ENCODE peak calls at places on chromosomes 11 and 22, in seven cellular contexts. I is T-helper 22 cell; P is SK-MEL-5; A is activated naive CD8-positive, alpha-beta T cell treated with anti-CD3 and anti-CD28 coated beads, Interleukin-2, amount 10 ng/mL, durations not matched to agents 7 days and 5 days; N is NCI-H774; L is tibial nerve; T is stromal cell of bone marrow. B is an unnamed sample.

GRCh38 chr11:134754196-134754822 is 342.3 kb upstream of the B3GAT1 start:
- DNase-seq in N (no peak), T (no peak), P (no peak), I (no peak), A (no peak), L (no peak), B (no peak)

GRCh38 chr22:47605441-47605840 is 843.0 kb downstream of the TBC1D22A start:
- DNase-seq in N (no peak), P (no peak), L (no peak), A (no peak), T (no peak), I (no peak), B (no peak)

GRCh38 chr22:38655532-38656255 is 498 bp downstream of the FAM227A start:
- DNase-seq in P (peak), N (no peak), A (no peak), L (no peak), I (no peak), T (no peak), B (no peak)

GRCh38 chr22:45235101-45235777 is 5.5 kb downstream of the KIAA0930 start:
- DNase-seq in T (no peak), L (no peak), A (peak), I (no peak), P (no peak), N (no peak), B (no peak)

GRCh38 chr11:123235117-123235686 is 40.2 kb upstream of the CLMP start:
- DNase-seq in N (no peak), L (peak), A (peak), T (no peak), P (peak), I (no peak), B (no peak)

GRCh38 chr11:66686801-66687750 is 9.4 kb upstream of the RBM4B start:
- DNase-seq in T (no peak), P (no peak), I (no peak), N (no peak), L (no peak), A (no peak), B (no peak)

GRCh38 chr11:61266602-61267001 is 25.6 kb downstream of the PGA5 start:
- DNase-seq in P (no peak), I (no peak), L (no peak), A (no peak), N (no peak), T (no peak), B (no peak)

GRCh38 chr11:31664129-31664528 is 147.0 kb downstream of the PAX6 start:
- DNase-seq in N (no peak), T (no peak), I (no peak), L (no peak), P (no peak), A (no peak), B (no peak)

GRCh38 chr22:27284314-27284713 is 517.2 kb downstream of the MN1 start:
- DNase-seq in N (no peak), A (no peak), P (no peak), I (no peak), T (no peak), L (no peak), B (no peak)

GRCh38 chr22:49887074-49887471 is 31.2 kb downstream of the ALG12 start:
- DNase-seq in A (no peak), N (no peak), L (no peak), I (no peak), P (no peak), T (no peak), B (no peak)

GRCh38 chr11:60193687-60194433 is 11.0 kb upstream of the MS4A6A start:
- DNase-seq in L (peak), N (no peak), T (peak), I (no peak), P (peak), A (no peak), B (no peak)

GRCh38 chr22:36691488-36691887 is 12.1 kb downstream of the CACNG2 start:
- DNase-seq in T (no peak), N (no peak), I (no peak), A (no peak), L (no peak), P (no peak), B (no peak)

GRCh38 chr11:120271672-120272071 is 31.7 kb downstream of the POU2F3 start:
- DNase-seq in P (no peak), N (no peak), A (no peak), L (no peak), I (no peak), T (no peak), B (no peak)